ENCODE peak calls at places on chromosomes 13 and 19, in five cellular contexts. V, Y, H, O and C are unnamed samples.

GRCh38 chr13:51923983-51924539 is 62.3 kb downstream of the CCDC70 start:
- DNase-seq in O (no peak), H (no peak), Y (no peak), V (peak), C (no peak)

GRCh38 chr19:6181119-6181518 is 45.7 kb downstream of the ACSBG2 start:
- DNase-seq in H (no peak), O (no peak), Y (no peak), V (no peak), C (no peak)

GRCh38 chr13:33146843-33147611 is 130.8 kb downstream of the KL start:
- DNase-seq in V (no peak), H (no peak), Y (no peak), O (no peak), C (no peak)

GRCh38 chr19:18450934-18451836 is 13.3 kb upstream of the ISYNA1 start:
- DNase-seq in Y (peak), V (peak), H (peak), O (no peak), C (peak)

GRCh38 chr13:45048890-45049407 is 59.6 kb downstream of the GPALPP1 start:
- DNase-seq in Y (no peak), V (peak), H (no peak), O (no peak), C (no peak)

GRCh38 chr19:10092648-10093294 is 6.7 kb downstream of the SHFL start:
- DNase-seq in V (no peak), O (no peak), H (no peak), Y (no peak), C (no peak)

GRCh38 chr13:110125157-110125556 is 181.8 kb downstream of the COL4A1 start:
- DNase-seq in V (no peak), Y (no peak), O (peak), H (no peak), C (no peak)

GRCh38 chr19:45676851-45677263 is 8.8 kb downstream of the GIPR start:
- DNase-seq in O (no peak), H (peak), Y (no peak), V (no peak), C (no peak)

GRCh38 chr19:17184381-17184841 is 30.7 kb upstream of the USE1 start:
- DNase-seq in Y (no peak), H (peak), V (no peak), O (no peak), C (no peak)

GRCh38 chr19:34120846-34121639 is 51.3 kb upstream of the LSM14A start:
- DNase-seq in V (peak), H (no peak), O (peak), Y (no peak), C (peak)

GRCh38 chr19:46372901-46373572 is 26.1 kb downstream of the PPP5C start:
- DNase-seq in H (no peak), V (peak), O (peak), Y (no peak), C (no peak)

GRCh38 chr13:34696296-34696695 is 245.8 kb upstream of the NBEA start:
- DNase-seq in V (no peak), Y (no peak), H (no peak), O (no peak), C (no peak)

GRCh38 chr13:105991131-105991530 is 544.3 kb downstream of the EFNB2 start:
- DNase-seq in Y (no peak), V (no peak), H (no peak), O (no peak), C (no peak)

GRCh38 chr13:67554296-67554695 is 324.2 kb upstream of the PCDH9 start:
- DNase-seq in H (no peak), Y (no peak), O (peak), V (no peak), C (no peak)

GRCh38 chr19:36488816-36489138 is 584 bp downstream of the ZNF566 start:
- DNase-seq in O (no peak), Y (no peak), H (no peak), V (no peak), C (peak)

GRCh38 chr19:789473-790052 is 7.7 kb upstream of the PTBP1 start:
- DNase-seq in V (no peak), H (no peak), O (no peak), Y (no peak), C (peak)

GRCh38 chr13:42680748-42681147 is 100.6 kb upstream of the FAM216B start:
- DNase-seq in Y (no peak), V (no peak), O (no peak), H (no peak), C (no peak)

GRCh38 chr13:53783466-53783865 is 754.9 kb downstream of the OLFM4 start:
- DNase-seq in Y (no peak), O (no peak), H (no peak), V (peak), C (no peak)

GRCh38 chr19:12364391-12365093 is 941 bp downstream of the ZNF442 start:
- DNase-seq in O (peak), V (no peak), Y (peak), H (peak), C (peak)
- TF ChIP-seq CTCF in O (no peak), V (peak), Y (no peak), H (no peak), C (no peak)

DNA sequence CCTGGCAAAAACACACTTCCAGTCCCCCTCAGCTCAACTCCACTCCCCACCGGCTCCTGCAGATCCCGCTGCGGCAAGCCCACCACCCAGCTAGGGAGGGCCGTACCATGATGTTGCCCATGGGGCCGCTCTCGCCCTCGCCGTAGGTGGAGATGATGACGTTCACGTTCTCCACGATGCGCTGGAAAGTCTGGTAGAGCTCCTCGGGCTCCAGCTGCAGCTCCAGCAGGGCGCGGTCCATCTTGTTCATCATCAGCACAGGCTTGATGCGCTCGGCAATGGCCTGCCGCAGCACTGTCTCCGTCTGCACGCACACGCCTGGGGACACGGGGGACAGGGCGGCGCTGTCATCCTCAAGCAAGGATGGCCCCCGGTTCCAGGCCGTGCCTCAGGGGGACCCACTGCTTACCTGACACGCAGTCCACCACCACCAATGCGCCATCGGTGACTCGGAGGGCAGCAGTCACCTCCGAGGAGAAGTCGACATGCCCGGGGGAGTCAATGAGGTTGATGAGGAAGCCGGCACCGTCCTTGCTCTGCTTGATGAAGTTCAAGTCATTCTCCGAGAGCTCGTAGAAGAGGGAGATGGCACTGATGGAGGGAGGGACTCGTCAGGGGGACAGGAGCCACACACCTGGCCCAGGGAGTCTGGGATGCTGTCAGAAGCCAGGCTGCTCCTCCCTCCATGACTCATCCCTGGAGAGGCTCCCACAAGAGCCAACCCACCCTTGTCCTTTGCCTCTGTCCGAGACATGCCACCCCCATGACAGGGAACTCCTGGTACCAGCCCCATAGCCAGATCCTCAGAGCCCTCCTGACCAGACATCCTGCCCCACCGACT is 2.3 kb downstream of the EEF2 start:
- DNase-seq in Y (no peak), H (no peak), V (peak), O (peak), C (peak)
- H3K4me3 ChIP-seq in Y (peak), H (no peak), V (peak), O (peak), C (peak)

DNA sequence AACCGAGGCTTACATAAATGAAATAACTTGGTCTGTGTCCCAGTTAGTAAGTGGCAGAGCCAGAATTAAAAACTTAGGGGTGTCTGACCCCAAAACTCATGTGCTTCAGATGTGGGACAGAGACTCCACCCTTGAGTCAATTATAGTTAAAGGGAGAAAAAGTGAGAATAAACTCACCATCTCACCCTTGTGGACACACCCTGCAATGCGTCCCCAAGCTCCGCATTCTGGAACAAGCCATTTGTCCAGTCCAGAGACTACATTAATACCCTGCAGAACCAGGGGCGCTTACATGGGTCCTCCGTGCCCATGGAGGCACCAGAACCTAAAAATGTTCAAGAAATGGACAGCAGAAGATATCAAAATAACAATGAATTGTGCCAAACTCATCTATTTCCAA is 207.0 kb upstream of the ZNF507 start:
- DNase-seq in V (no peak), H (no peak), O (no peak), Y (no peak), C (no peak)
- TF ChIP-seq CTCF in V (peak), H (no peak), O (peak), Y (peak), C (no peak)

DNA sequence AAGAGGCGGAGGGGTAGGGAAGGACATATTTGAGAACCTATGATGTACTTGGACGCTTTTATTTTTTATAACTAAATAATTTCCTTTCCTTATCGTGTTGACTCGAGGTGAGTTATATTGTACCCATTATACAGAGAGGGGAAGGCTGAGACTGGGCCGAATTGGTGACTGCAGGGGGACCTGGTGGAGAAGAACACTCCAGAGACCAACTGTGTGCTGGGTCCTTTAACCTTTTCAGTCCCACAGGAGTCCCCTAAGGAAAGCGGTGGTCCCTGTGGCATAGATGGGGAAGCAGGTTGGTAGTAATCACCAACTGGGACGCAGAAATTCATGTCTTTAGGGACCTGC is 633 bp downstream of the MYH14 start:
- DNase-seq in H (no peak), V (no peak), Y (no peak), O (no peak), C (no peak)
- H3K4me3 ChIP-seq in H (no peak), V (no peak), Y (peak), O (no peak), C (no peak)

DNA sequence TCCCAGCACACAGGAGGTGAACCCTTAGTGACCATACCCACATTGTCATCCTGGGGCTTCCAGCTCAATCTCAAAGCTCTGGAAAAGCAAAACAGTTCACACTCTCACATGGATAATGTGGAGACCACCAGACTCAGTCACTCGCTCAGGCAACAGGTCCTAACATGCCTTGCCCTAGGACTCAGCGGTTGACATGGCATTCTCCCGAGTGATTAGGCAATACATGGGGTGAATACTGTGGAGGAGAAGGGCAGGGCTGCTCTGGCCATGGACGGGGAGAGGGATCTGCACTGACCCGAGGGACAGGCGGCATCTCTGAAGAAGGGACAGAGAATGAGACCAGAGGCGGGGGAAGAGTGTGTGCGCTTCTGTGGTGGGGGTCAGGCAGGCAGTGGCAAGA is 44.4 kb upstream of the EPHX3 start:
- DNase-seq in Y (no peak), H (no peak), O (no peak), V (no peak), C (peak)
- TF ChIP-seq CTCF in Y (no peak), H (no peak), O (no peak), V (no peak), C (no peak)

GRCh38 chr13:48235814-48236135 is 2.8 kb downstream of the ITM2B start:
- DNase-seq in V (no peak), H (no peak), O (no peak), Y (no peak), C (no peak)

GRCh38 chr13:48233886-48234488 is 981 bp downstream of the ITM2B start:
- DNase-seq in Y (no peak), V (no peak), O (peak), H (no peak), C (peak)

GRCh38 chr13:48234652-48235099 is 1.7 kb downstream of the ITM2B start:
- DNase-seq in H (no peak), Y (no peak), O (no peak), V (no peak), C (no peak)

GRCh38 chr13:48235100-48235813 is 2.3 kb downstream of the ITM2B start:
- DNase-seq in O (peak), Y (no peak), H (peak), V (peak), C (peak)

GRCh38 chr13:48236528-48237353 is 3.7 kb downstream of the ITM2B start:
- DNase-seq in V (no peak), O (no peak), Y (no peak), H (no peak), C (peak)
- H3K4me3 ChIP-seq in V (peak), O (no peak), Y (peak), H (no peak), C (peak)

GRCh38 chr13:29845440-29846056 is 4.9 kb downstream of the UBL3 start:
- DNase-seq in Y (no peak), O (peak), H (no peak), V (no peak), C (peak)
- TF ChIP-seq CTCF in Y (peak), O (peak), H (peak), V (peak), C (peak)

GRCh38 chr19:55676889-55677505 is 2.0 kb downstream of the EPN1 start:
- DNase-seq in V (no peak), Y (no peak), O (no peak), H (no peak), C (no peak)
- H3K4me3 ChIP-seq in V (peak), Y (peak), O (peak), H (no peak), C (no peak)

GRCh38 chr19:13083008-13083404 is 19.7 kb downstream of the LYL1 start:
- DNase-seq in O (no peak), H (no peak), V (no peak), Y (no peak), C (no peak)

GRCh38 chr19:13085673-13086072 is 17.0 kb downstream of the LYL1 start:
- DNase-seq in V (no peak), H (no peak), Y (no peak), O (no peak), C (no peak)

GRCh38 chr19:13083627-13084026 is 19.0 kb downstream of the LYL1 start:
- DNase-seq in Y (no peak), O (no peak), V (no peak), H (no peak), C (no peak)

GRCh38 chr19:13079542-13079986 is 23.1 kb downstream of the LYL1 start:
- DNase-seq in O (peak), Y (no peak), V (peak), H (peak), C (peak)

DNA sequence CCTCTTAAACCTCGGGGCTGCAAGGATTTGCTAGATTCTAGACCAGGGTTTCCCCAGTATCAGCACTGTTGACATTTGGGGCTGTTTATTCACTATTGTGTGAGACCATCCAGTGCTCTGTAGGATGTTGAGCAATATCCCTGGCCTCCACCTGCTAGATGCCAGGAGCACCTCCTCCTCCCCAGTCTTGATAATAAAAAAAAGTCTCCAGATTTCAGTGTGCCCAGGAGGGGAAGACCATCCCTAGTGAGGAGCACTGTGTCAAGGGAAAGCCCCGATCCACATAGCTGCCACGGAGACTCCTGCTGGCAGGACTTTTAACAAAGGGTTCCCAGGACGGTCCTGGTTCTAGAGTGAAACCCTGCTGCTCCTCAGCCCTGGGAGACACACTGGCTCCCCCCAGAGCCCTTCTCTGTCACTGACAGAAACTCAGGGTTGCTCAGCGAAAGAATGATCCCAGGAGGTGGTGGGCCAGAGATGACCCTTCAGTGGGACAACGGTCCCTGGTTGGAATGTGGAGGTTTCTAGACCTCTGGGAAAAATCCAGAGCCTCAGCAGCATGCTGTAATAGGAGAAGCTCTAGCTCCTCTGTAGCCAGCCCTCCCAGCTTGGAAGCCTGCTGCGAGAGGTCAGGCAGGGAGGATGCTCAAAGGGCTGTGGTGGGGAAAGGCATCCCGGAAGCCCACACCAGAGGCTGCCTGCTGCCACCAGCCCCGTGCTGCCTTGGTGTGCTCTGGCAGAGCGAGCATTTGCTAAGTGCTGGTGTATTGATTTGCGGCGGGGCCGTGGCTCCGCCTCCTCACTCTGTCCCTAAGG is 20.3 kb downstream of the LYL1 start:
- DNase-seq in Y (no peak), O (peak), H (no peak), V (peak), C (peak)
- TF ChIP-seq CTCF in Y (peak), O (peak), H (no peak), V (peak), C (peak)